ENCODE peak calls at places on chromosome 3, in eight cellular contexts. S, C, M, P, W, K, L and O are unnamed samples.

GRCh38 chr3:145251311-145251710 is 909.7 kb downstream of the PLOD2 start:
- DNase-seq in L (no peak), P (no peak), S (no peak), W (no peak), C (no peak), K (no peak), M (no peak), O (no peak)

GRCh38 chr3:33134026-33134625 is 20.3 kb downstream of the CRTAP start:
- DNase-seq in W (peak), P (peak), L (no peak), M (no peak), K (peak), S (no peak), C (no peak), O (no peak)

GRCh38 chr3:126128504-126129407 is 44.8 kb upstream of the SLC41A3 start:
- DNase-seq in C (no peak), M (no peak), S (no peak), P (no peak), L (no peak), W (no peak), K (peak), O (no peak)

GRCh38 chr3:61081554-61081953 is 169.7 kb downstream of the FHIT start:
- DNase-seq in M (no peak), L (no peak), W (no peak), P (no peak), C (no peak), S (no peak), K (no peak), O (no peak)

GRCh38 chr3:143103633-143104032 is 15.9 kb upstream of the CHST2 start:
- DNase-seq in W (no peak), P (no peak), C (no peak), L (no peak), M (no peak), S (no peak), K (no peak), O (no peak)

GRCh38 chr3:146165370-146165769 is 4.4 kb upstream of the PLOD2 start:
- DNase-seq in C (peak), M (no peak), K (no peak), W (peak), S (no peak), P (peak), L (no peak), O (peak)

GRCh38 chr3:63912768-63913588 is 795 bp upstream of the SCAANT1 start:
- DNase-seq in S (peak), K (peak), L (no peak), M (peak), P (peak), C (peak), W (peak), O (peak)

GRCh38 chr3:96331341-96331740 is 483.1 kb upstream of the EPHA6 start:
- DNase-seq in P (no peak), W (peak), L (no peak), S (no peak), M (no peak), K (no peak), C (no peak), O (no peak)

GRCh38 chr3:123336441-123336851 is 112.4 kb downstream of the ADCY5 start:
- DNase-seq in M (no peak), L (no peak), S (no peak), W (no peak), K (no peak), C (no peak), P (no peak), O (no peak)

GRCh38 chr3:178289544-178290160 is 246.6 kb upstream of the KCNMB2 start:
- DNase-seq in L (no peak), S (no peak), K (no peak), C (peak), P (peak), M (no peak), W (no peak), O (peak)

GRCh38 chr3:193831495-193832455 is 238.8 kb downstream of the OPA1 start:
- DNase-seq in P (no peak), K (peak), M (no peak), S (no peak), L (no peak), W (peak), C (no peak), O (peak)

GRCh38 chr3:38028621-38029361 is 651 bp downstream of the PLCD1 start:
- DNase-seq in S (no peak), P (no peak), M (no peak), L (no peak), K (no peak), W (no peak), C (no peak), O (no peak)
- H3K4me3 ChIP-seq in S (no peak), P (peak), M (peak), L (no peak), K (no peak), W (peak), C (peak), O (peak)

DNA sequence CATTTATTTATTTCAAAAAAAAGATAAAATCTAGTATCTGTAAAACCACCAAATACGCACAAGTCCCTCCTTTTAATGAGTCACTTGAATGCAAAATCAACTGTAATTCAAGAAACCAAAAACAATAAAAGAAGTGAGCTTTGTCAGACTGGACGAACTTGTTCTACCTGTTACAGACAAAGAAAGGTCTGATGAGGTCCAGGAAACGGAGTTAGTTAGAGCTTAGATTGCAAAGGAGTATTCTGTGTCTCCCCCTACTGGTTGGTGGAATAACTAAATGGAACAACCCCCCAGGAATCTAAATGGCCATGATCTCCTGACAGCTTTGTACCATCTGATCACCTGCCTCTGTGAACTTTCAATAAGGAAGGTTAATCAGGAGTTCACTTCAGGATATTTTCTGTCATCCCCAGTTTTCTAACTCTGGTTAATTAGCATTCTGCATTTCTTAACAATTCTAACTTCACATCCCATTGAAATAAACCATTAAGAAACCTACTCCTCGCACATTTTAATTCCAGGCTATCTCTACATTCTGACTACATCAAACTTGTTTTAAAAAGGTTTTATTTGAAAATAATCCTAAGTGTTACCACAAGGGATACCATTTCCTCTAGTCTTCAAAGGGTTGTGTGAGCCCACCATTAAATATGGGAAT is 333.0 kb upstream of the SATB1 start:
- DNase-seq in K (no peak), M (peak), S (peak), W (peak), L (no peak), P (peak), C (peak), O (peak)
- TF ChIP-seq CTCF in K (peak), M (peak), S (peak), W (peak), L (peak), P (peak), C (peak), O (no peak)

GRCh38 chr3:31892500-31892899 is 88.6 kb downstream of the OSBPL10 start:
- DNase-seq in W (no peak), M (no peak), L (no peak), S (no peak), P (no peak), K (no peak), C (no peak), O (no peak)
- H3K4me3 ChIP-seq in W (no peak), M (no peak), L (no peak), S (no peak), P (no peak), K (no peak), C (no peak), O (no peak)

GRCh38 chr3:186277268-186277909 is 84.6 kb downstream of the DGKG start:
- DNase-seq in K (peak), L (no peak), P (peak), S (peak), C (peak), M (peak), W (peak), O (peak)
- TF ChIP-seq CTCF in K (peak), L (no peak), P (peak), S (peak), C (peak), M (peak), W (peak), O (peak)

GRCh38 chr3:129592362-129593150 is 13.9 kb downstream of the PLXND1 start:
- DNase-seq in L (no peak), K (peak), C (peak), W (no peak), M (no peak), S (no peak), P (peak), O (peak)

GRCh38 chr3:129594907-129595390 is 11.5 kb downstream of the PLXND1 start:
- DNase-seq in S (no peak), K (no peak), C (no peak), W (no peak), P (no peak), L (no peak), M (no peak), O (no peak)

GRCh38 chr3:129593595-129594339 is 12.7 kb downstream of the PLXND1 start:
- DNase-seq in P (no peak), C (no peak), W (no peak), K (no peak), L (peak), S (no peak), M (no peak), O (no peak)

GRCh38 chr3:129593230-129593594 is 13.3 kb downstream of the PLXND1 start:
- DNase-seq in W (no peak), K (no peak), M (no peak), C (no peak), L (no peak), S (no peak), P (no peak), O (no peak)

DNA sequence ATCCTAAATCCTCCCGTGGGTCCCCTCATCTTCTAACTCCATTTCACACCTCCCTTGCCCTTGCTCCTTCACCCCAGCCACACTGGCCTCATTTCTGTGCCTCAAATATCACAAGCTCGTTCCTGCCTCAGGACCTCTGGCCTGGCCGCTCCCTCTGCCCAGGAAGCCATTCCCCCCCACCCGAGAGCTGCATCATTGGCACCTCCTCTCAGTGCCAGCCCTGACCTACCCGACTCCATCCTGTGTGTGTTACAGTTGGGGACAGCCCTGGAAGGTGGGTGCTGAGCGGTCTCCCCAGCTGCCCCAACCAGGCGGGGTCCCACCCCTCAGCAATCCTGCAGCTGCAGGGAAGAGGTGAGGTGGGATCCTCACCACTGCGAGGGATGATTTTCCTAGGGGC is 14.5 kb downstream of the PLXND1 start:
- DNase-seq in P (no peak), L (no peak), K (no peak), W (no peak), M (no peak), S (no peak), C (no peak), O (no peak)
- H3K4me3 ChIP-seq in P (no peak), L (no peak), K (no peak), W (no peak), M (no peak), S (no peak), C (no peak), O (no peak)

GRCh38 chr3:119085070-119085439 is 50.4 kb upstream of the IGSF11 start:
- DNase-seq in S (no peak), W (no peak), K (no peak), C (no peak), L (no peak), P (no peak), M (peak), O (no peak)
- TF ChIP-seq CTCF in S (no peak), W (no peak), K (no peak), C (no peak), L (no peak), P (no peak), M (no peak), O (no peak)

GRCh38 chr3:14764331-14765064 is 54.3 kb upstream of the FGD5 start:
- DNase-seq in S (peak), P (peak), M (no peak), K (no peak), C (no peak), L (no peak), W (no peak), O (peak)

GRCh38 chr3:14765065-14765410 is 53.7 kb upstream of the FGD5 start:
- DNase-seq in W (no peak), L (no peak), M (no peak), S (no peak), C (no peak), K (no peak), P (no peak), O (no peak)

GRCh38 chr3:14767245-14767593 is 51.5 kb upstream of the FGD5 start:
- DNase-seq in K (no peak), M (no peak), P (no peak), W (no peak), C (no peak), S (no peak), L (no peak), O (no peak)

GRCh38 chr3:14766428-14767244 is 52.1 kb upstream of the FGD5 start:
- DNase-seq in S (no peak), P (no peak), C (no peak), W (no peak), M (no peak), L (no peak), K (no peak), O (no peak)

GRCh38 chr3:14765576-14766427 is 53.0 kb upstream of the FGD5 start:
- DNase-seq in M (no peak), S (no peak), C (no peak), K (no peak), P (no peak), W (no peak), L (no peak), O (no peak)
- H3K4me3 ChIP-seq in M (no peak), S (no peak), C (no peak), K (no peak), P (no peak), W (no peak), L (no peak), O (no peak)

GRCh38 chr3:9452417-9452816 is 55.0 kb downstream of the SETD5 start:
- DNase-seq in K (no peak), C (peak), W (no peak), L (no peak), M (no peak), S (no peak), P (peak), O (peak)

GRCh38 chr3:9455596-9455995 is 58.2 kb downstream of the SETD5 start:
- DNase-seq in K (no peak), M (no peak), L (no peak), C (no peak), W (no peak), S (no peak), P (no peak), O (no peak)
- TF ChIP-seq CTCF in K (no peak), M (no peak), L (no peak), C (no peak), W (no peak), S (no peak), P (no peak), O (no peak)